ENCODE peak calls at places on chromosomes 13 and 19, in five cellular contexts. Q is cardiac muscle cell, H is colonic mucosa, J is DND-41, A is upper lobe of right lung. T is an unnamed sample.
A peak's percentile ranks its signal among the peaks of the same experiment; 100 is the strongest.

GRCh38 chr19:8245869-8246835 is 37.0 kb downstream of the CERS4 start:
- DNase-seq in A (no peak), J (no peak), Q (no peak), H (no peak), T (no peak)

GRCh38 chr19:5057860-5058259 is 88.9 kb downstream of the KDM4B start:
- DNase-seq in H (no peak), A (no peak), J (no peak), Q (peak; percentile 18), T (no peak)

GRCh38 chr13:21909331-21909730 is 238.5 kb downstream of the FGF9 start:
- DNase-seq in H (no peak), A (no peak), Q (no peak), J (no peak), T (no peak)

GRCh38 chr13:60463787-60464186 is 66.8 kb downstream of the TDRD3 start:
- DNase-seq in J (no peak), A (no peak), Q (no peak), H (no peak), T (no peak)

GRCh38 chr13:70424428-70424827 is 316.2 kb upstream of the KLHL1 start:
- DNase-seq in J (no peak), Q (no peak), H (no peak), A (no peak), T (no peak)

GRCh38 chr13:96426160-96426559 is 336.3 kb downstream of the HS6ST3 start:
- DNase-seq in Q (no peak), A (no peak), J (no peak), H (no peak), T (no peak)

GRCh38 chr13:77703426-77703825 is 5.9 kb downstream of the SLAIN1 start:
- DNase-seq in Q (no peak), A (peak; percentile 80), J (no peak), H (no peak), T (no peak)

GRCh38 chr19:5155586-5156210 is 184.9 kb downstream of the PTPRS start:
- DNase-seq in A (peak; percentile 42), Q (no peak), H (no peak), J (no peak), T (peak; percentile 74)

GRCh38 chr13:20118268-20119140 is 42.3 kb downstream of the GJA3 start:
- DNase-seq in J (peak; percentile 75), A (peak; percentile 91), H (peak; percentile 78), Q (peak; percentile 68), T (peak; percentile 70)

GRCh38 chr13:32454886-32455593 is 27.1 kb upstream of the N4BP2L1 start:
- DNase-seq in Q (no peak), H (no peak), J (no peak), A (no peak), T (no peak)

GRCh38 chr13:27359203-27359821 is 65.1 kb upstream of the GTF3A start:
- DNase-seq in H (peak; percentile 80), Q (peak; percentile 78), A (peak; percentile 77), J (peak; percentile 61), T (peak; percentile 74)

GRCh38 chr19:16435999-16436650 is 35.6 kb downstream of the EPS15L1 start:
- DNase-seq in A (no peak), J (no peak), Q (peak; percentile 70), H (no peak), T (no peak)

GRCh38 chr19:39951686-39952085 is 17.3 kb upstream of the FCGBP start:
- DNase-seq in A (no peak), J (peak; percentile 2), Q (peak; percentile 68), H (no peak), T (no peak)

GRCh38 chr19:54418030-54418929 is 3.0 kb downstream of the TTYH1 start:
- DNase-seq in A (no peak), Q (peak; percentile 73), H (no peak), J (no peak), T (peak; percentile 36)

GRCh38 chr19:51470966-51471365 is 7.4 kb upstream of the CEACAM18 start:
- DNase-seq in H (no peak), J (no peak), A (no peak), Q (peak; percentile 50), T (no peak)

GRCh38 chr19:1107655-1108261 is 4.0 kb downstream of the GPX4 start:
- DNase-seq in H (no peak), Q (no peak), A (no peak), J (no peak), T (no peak)

GRCh38 chr13:98853791-98854191 is 101.3 kb upstream of the SLC15A1 start:
- DNase-seq in A (no peak), J (no peak), Q (no peak), H (no peak), T (no peak)

GRCh38 chr13:30159446-30159839 is 147.9 kb downstream of the KATNAL1 start:
- DNase-seq in Q (peak; percentile 55), H (no peak), J (no peak), A (no peak), T (peak; percentile 44)

GRCh38 chr13:78599911-78600310 is 3.4 kb downstream of the POU4F1 start:
- DNase-seq in J (no peak), H (no peak), A (no peak), Q (no peak), T (peak; percentile 22)

GRCh38 chr19:12194827-12195500 is 32.1 kb downstream of the ZNF136 start:
- DNase-seq in Q (peak; percentile 85), A (peak; percentile 90), J (no peak), H (peak; percentile 93), T (peak; percentile 35)
- H3K9me3 ChIP-seq in Q (no peaks in the 10 kb centered on the region), A (peaks cover 28% of the 10 kb centered on the region), J (peaks cover 8% of the 10 kb centered on the region), H (no peaks in the 10 kb centered on the region), T (peaks cover 35% of the 10 kb centered on the region)

DNA sequence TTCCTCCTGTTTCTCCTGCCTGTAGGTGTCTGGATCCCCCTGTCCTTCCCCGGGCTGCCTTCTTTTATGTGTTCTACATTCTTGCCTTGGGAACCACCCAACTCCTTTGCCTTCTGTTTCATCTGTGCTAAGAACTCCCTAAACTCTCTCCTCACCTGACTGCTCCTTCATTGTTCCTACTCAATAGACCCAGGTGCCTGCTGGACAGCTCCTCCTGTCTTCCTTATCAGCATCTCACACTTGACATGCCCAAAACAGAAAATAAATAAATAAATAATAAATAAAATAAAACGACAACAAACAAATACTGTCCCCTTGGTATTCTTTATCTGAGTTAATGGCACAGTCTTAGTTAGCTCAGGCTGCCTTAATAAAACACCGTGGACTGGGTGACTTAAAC is 200.2 kb upstream of the IPO5 start:
- DNase-seq in J (no peak), Q (no peak), A (no peak), H (no peak), T (no peak)
- H3K9me3 ChIP-seq in J (no peaks in the 10 kb centered on the region), Q (no peaks in the 10 kb centered on the region), A (no peaks in the 10 kb centered on the region), H (no peaks in the 10 kb centered on the region), T (no peaks in the 10 kb centered on the region)

GRCh38 chr19:31659897-31660210 is 310.6 kb upstream of the TSHZ3 start:
- DNase-seq in H (no peak), Q (no peak), A (no peak), J (no peak), T (no peak)

GRCh38 chr19:31664997-31665396 is 315.8 kb upstream of the TSHZ3 start:
- DNase-seq in A (no peak), H (no peak), Q (no peak), J (no peak), T (no peak)

GRCh38 chr19:31667106-31667505 is 317.9 kb upstream of the TSHZ3 start:
- DNase-seq in J (no peak), Q (no peak), A (no peak), H (no peak), T (no peak)

GRCh38 chr19:31666126-31666525 is 316.9 kb upstream of the TSHZ3 start:
- DNase-seq in Q (no peak), J (no peak), A (no peak), H (no peak), T (no peak)

GRCh38 chr19:31664096-31664495 is 314.9 kb upstream of the TSHZ3 start:
- DNase-seq in A (no peak), Q (no peak), H (no peak), J (no peak), T (no peak)
- H3K9me3 ChIP-seq in A (no peaks in the 10 kb centered on the region), Q (no peaks in the 10 kb centered on the region), H (no peaks in the 10 kb centered on the region), J (no peaks in the 10 kb centered on the region), T (no peaks in the 10 kb centered on the region)

GRCh38 chr19:58003153-58003828 is 671 bp upstream of the ZNF606 start:
- DNase-seq in J (no peak), Q (no peak), A (no peak), H (no peak), T (no peak)
- H3K9me3 ChIP-seq in J (peaks cover 51% of the 10 kb centered on the region), Q (no peaks in the 10 kb centered on the region), A (peaks cover 51% of the 10 kb centered on the region), H (peaks cover 13% of the 10 kb centered on the region), T (peaks cover 2% of the 10 kb centered on the region)

GRCh38 chr19:44341794-44342193 is 14.7 kb downstream of the ZNF112 start:
- DNase-seq in A (no peak), H (no peak), J (no peak), Q (no peak), T (no peak)

GRCh38 chr19:44345969-44346368 is 10.5 kb downstream of the ZNF112 start:
- DNase-seq in H (no peak), Q (no peak), A (no peak), J (no peak), T (no peak)

GRCh38 chr19:44346556-44346955 is 9.9 kb downstream of the ZNF112 start:
- DNase-seq in Q (no peak), H (no peak), A (no peak), J (no peak), T (no peak)

DNA sequence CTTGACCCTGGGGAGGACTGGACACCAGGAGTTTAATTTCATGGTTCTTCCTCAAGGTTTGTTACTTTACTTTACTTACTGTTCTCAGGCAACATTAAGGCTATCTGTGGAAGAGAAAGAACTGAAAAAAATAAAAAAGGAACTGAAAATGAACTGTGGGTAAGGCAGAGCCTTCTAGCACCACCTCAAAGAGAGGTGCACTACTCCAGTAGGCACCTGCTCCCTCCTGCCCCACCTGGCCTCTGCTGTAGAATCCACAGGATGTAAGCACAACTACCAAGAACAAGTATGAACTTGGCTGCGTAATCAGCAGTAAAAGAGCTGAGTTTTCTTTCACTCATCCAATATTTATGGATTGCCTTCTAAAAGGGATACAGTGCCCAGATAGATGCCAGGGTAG is 12.2 kb downstream of the ZNF112 start:
- DNase-seq in H (no peak), A (no peak), J (no peak), Q (no peak), T (no peak)
- H3K9me3 ChIP-seq in H (no peaks in the 10 kb centered on the region), A (peaks cover 32% of the 10 kb centered on the region), J (no peaks in the 10 kb centered on the region), Q (no peaks in the 10 kb centered on the region), T (peaks cover 10% of the 10 kb centered on the region)